ENCODE peak calls at places on chromosomes 2 and 18, in five cellular contexts. One of them, this sample, is unnamed.

GRCh38 chr18:65352183-65352582 is 398.6 kb upstream of the CDH7 start:
- DNase-seq in WERI-Rb-1: no peak
- DNase-seq in OCI-LY7: no peak
- DNase-seq in hepatocyte: no peak
- DNase-seq in body of pancreas: no peak
- DNase-seq in this sample: no peak

GRCh38 chr2:153477641-153478288 is 797 bp downstream of the RPRM start:
- DNase-seq in body of pancreas: peak; percentile 13
- DNase-seq in WERI-Rb-1: no peak
- DNase-seq in hepatocyte: peak; percentile 21
- DNase-seq in OCI-LY7: no peak
- DNase-seq in this sample: no peak

GRCh38 chr2:37615808-37616673 is 55.4 kb downstream of the CDC42EP3 start:
- DNase-seq in body of pancreas: peak; percentile 14
- DNase-seq in WERI-Rb-1: no peak
- DNase-seq in OCI-LY7: peak; percentile 26
- DNase-seq in hepatocyte: no peak
- DNase-seq in this sample: no peak

GRCh38 chr2:101874069-101874468 is 117.7 kb upstream of the IL1R2 start:
- DNase-seq in OCI-LY7: no peak
- DNase-seq in body of pancreas: no peak
- DNase-seq in hepatocyte: no peak
- DNase-seq in WERI-Rb-1: no peak
- DNase-seq in this sample: no peak

GRCh38 chr18:8987250-8987649 is 115.2 kb upstream of the NDUFV2 start:
- DNase-seq in hepatocyte: no peak
- DNase-seq in OCI-LY7: no peak
- DNase-seq in body of pancreas: peak; percentile 91
- DNase-seq in WERI-Rb-1: peak; percentile 84
- DNase-seq in this sample: no peak

GRCh38 chr2:200860092-200860795 is 4.2 kb downstream of the CLK1 start:
- DNase-seq in body of pancreas: peak; percentile 40
- DNase-seq in WERI-Rb-1: no peak
- DNase-seq in OCI-LY7: no peak
- DNase-seq in hepatocyte: no peak
- DNase-seq in this sample: no peak

GRCh38 chr2:234787114-234787513 is 164.7 kb upstream of the SH3BP4 start:
- DNase-seq in OCI-LY7: no peak
- DNase-seq in body of pancreas: no peak
- DNase-seq in hepatocyte: no peak
- DNase-seq in WERI-Rb-1: no peak
- DNase-seq in this sample: no peak

GRCh38 chr18:36312806-36313395 is 15.4 kb downstream of the FHOD3 start:
- DNase-seq in OCI-LY7: no peak
- DNase-seq in hepatocyte: no peak
- DNase-seq in WERI-Rb-1: no peak
- DNase-seq in body of pancreas: no peak
- DNase-seq in this sample: no peak

GRCh38 chr2:41698787-41699422 is 348.9 kb upstream of the PKDCC start:
- DNase-seq in hepatocyte: peak; percentile 59
- DNase-seq in body of pancreas: peak; percentile 41
- DNase-seq in OCI-LY7: peak; percentile 14
- DNase-seq in WERI-Rb-1: peak; percentile 76
- DNase-seq in this sample: no peak

GRCh38 chr18:11148655-11149440 is 521 bp downstream of the PIEZO2 start:
- DNase-seq in WERI-Rb-1: no peak
- DNase-seq in body of pancreas: no peak
- DNase-seq in hepatocyte: peak; percentile 37
- DNase-seq in OCI-LY7: no peak
- DNase-seq in this sample: no peak

GRCh38 chr2:78065366-78065765 is 543.2 kb upstream of the LRRTM4 start:
- DNase-seq in WERI-Rb-1: no peak
- DNase-seq in hepatocyte: no peak
- DNase-seq in body of pancreas: no peak
- DNase-seq in OCI-LY7: no peak
- DNase-seq in this sample: no peak

GRCh38 chr2:66189598-66189997 is 245.3 kb upstream of the MEIS1 start:
- DNase-seq in OCI-LY7: no peak
- DNase-seq in body of pancreas: no peak
- DNase-seq in WERI-Rb-1: no peak
- DNase-seq in hepatocyte: peak; percentile 13
- DNase-seq in this sample: no peak

GRCh38 chr2:218295029-218295428 is 2.7 kb upstream of the TMBIM1 start:
- DNase-seq in hepatocyte: peak; percentile 78
- DNase-seq in body of pancreas: peak; percentile 63
- DNase-seq in WERI-Rb-1: no peak
- DNase-seq in OCI-LY7: no peak
- DNase-seq in this sample: no peak

GRCh38 chr18:22183647-22184161 is 14.3 kb downstream of the GATA6 start:
- DNase-seq in hepatocyte: no peak
- DNase-seq in OCI-LY7: no peak
- DNase-seq in body of pancreas: no peak
- DNase-seq in WERI-Rb-1: no peak
- DNase-seq in this sample: no peak

GRCh38 chr2:26653207-26654060 is 12.3 kb upstream of the CIB4 start:
- DNase-seq in hepatocyte: no peak
- DNase-seq in OCI-LY7: no peak
- DNase-seq in WERI-Rb-1: peak; percentile 9
- DNase-seq in body of pancreas: no peak
- DNase-seq in this sample: no peak

GRCh38 chr2:197453914-197454398 is 604 bp downstream of the COQ10B start:
- DNase-seq in OCI-LY7: no peak
- DNase-seq in hepatocyte: no peak
- DNase-seq in WERI-Rb-1: no peak
- DNase-seq in body of pancreas: peak; percentile 74
- DNase-seq in this sample: peak; percentile 85

DNA sequence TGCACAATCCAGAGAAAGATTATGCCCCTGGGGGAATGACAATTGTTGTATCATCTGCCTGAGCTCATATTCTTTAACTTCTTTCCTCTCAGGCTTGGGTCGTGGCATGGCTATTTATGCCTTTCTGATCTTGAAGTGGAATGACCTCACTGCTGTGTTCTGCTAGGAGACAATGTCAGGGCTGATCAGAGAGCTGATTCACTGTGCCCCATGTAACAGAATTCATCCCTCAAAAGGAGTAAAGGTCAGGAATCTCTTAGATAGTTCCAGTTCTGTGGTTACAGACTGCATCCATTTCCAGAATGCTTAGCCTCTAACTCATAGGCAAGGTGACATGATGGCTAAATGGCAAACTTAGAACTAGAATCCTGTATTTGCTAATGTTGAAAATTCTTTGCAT is 511.7 kb upstream of the CNTNAP5 start:
- DNase-seq in WERI-Rb-1: no peak
- DNase-seq in hepatocyte: no peak
- DNase-seq in body of pancreas: no peak
- DNase-seq in OCI-LY7: no peak
- DNase-seq in this sample: no peak
- H3K9me3 ChIP-seq in WERI-Rb-1: no peaks in the 10 kb centered on the region
- H3K9me3 ChIP-seq in hepatocyte: no peaks in the 10 kb centered on the region
- H3K9me3 ChIP-seq in body of pancreas: no peaks in the 10 kb centered on the region
- H3K9me3 ChIP-seq in OCI-LY7: no peaks in the 10 kb centered on the region
- H3K9me3 ChIP-seq in this sample: no peaks in the 10 kb centered on the region

GRCh38 chr18:78875268-78875997 is 104.2 kb upstream of the SALL3 start:
- DNase-seq in body of pancreas: peak; percentile 57
- DNase-seq in hepatocyte: peak; percentile 40
- DNase-seq in OCI-LY7: peak; percentile 21
- DNase-seq in WERI-Rb-1: peak; percentile 68
- DNase-seq in this sample: no peak
- TF ChIP-seq CTCF in body of pancreas: peak; percentile 35
- TF ChIP-seq CTCF in hepatocyte: peak; percentile 51
- TF ChIP-seq CTCF in OCI-LY7: peak; percentile 70
- TF ChIP-seq CTCF in WERI-Rb-1: peak; percentile 86
- TF ChIP-seq CTCF in this sample: no peak

GRCh38 chr2:30500699-30501098 is 53.7 kb downstream of the LCLAT1 start:
- DNase-seq in OCI-LY7: no peak
- DNase-seq in hepatocyte: no peak
- DNase-seq in WERI-Rb-1: no peak
- DNase-seq in body of pancreas: no peak
- DNase-seq in this sample: no peak
- H3K9me3 ChIP-seq in OCI-LY7: peaks cover 53% of the 10 kb centered on the region
- H3K9me3 ChIP-seq in hepatocyte: no peaks in the 10 kb centered on the region
- H3K9me3 ChIP-seq in WERI-Rb-1: peaks cover 8% of the 10 kb centered on the region
- H3K9me3 ChIP-seq in body of pancreas: no peaks in the 10 kb centered on the region
- H3K9me3 ChIP-seq in this sample: peaks cover 14% of the 10 kb centered on the region

GRCh38 chr2:220057922-220058321 is 430.5 kb downstream of the SLC4A3 start:
- DNase-seq in body of pancreas: no peak
- DNase-seq in WERI-Rb-1: no peak
- DNase-seq in OCI-LY7: no peak
- DNase-seq in hepatocyte: no peak
- DNase-seq in this sample: no peak

GRCh38 chr2:220051716-220052115 is 424.3 kb downstream of the SLC4A3 start:
- DNase-seq in WERI-Rb-1: no peak
- DNase-seq in hepatocyte: no peak
- DNase-seq in OCI-LY7: no peak
- DNase-seq in body of pancreas: no peak
- DNase-seq in this sample: no peak

DNA sequence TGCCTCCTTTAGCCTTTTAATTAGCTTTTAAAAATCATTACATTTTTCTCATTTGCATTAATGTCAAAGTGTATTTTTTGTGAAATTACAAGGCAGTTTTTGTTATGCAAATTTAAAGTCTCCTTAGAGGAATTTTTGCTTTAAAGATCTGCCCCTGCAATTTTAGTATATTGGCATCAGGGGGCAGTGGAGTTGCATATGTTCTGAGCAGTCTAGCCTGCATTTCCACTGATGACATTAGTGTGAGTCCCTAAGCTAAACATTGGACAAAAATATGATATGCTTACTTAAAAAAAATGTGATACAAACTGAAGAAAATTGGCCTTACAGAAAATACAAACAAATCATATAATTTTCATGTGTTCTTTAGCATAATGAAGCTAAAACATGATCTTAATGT is 426.5 kb downstream of the SLC4A3 start:
- DNase-seq in body of pancreas: no peak
- DNase-seq in WERI-Rb-1: no peak
- DNase-seq in OCI-LY7: peak; percentile 3
- DNase-seq in hepatocyte: no peak
- DNase-seq in this sample: no peak
- TF ChIP-seq CTCF in body of pancreas: no peak
- TF ChIP-seq CTCF in WERI-Rb-1: no peak
- TF ChIP-seq CTCF in OCI-LY7: peak; percentile 61
- TF ChIP-seq CTCF in hepatocyte: no peak
- TF ChIP-seq CTCF in this sample: no peak

GRCh38 chr18:50659091-50660003 is 99.5 kb downstream of the MAPK4 start:
- DNase-seq in WERI-Rb-1: peak; percentile 77
- DNase-seq in OCI-LY7: no peak
- DNase-seq in hepatocyte: peak; percentile 74
- DNase-seq in body of pancreas: no peak
- DNase-seq in this sample: no peak

GRCh38 chr18:50658601-50659000 is 98.7 kb downstream of the MAPK4 start:
- DNase-seq in OCI-LY7: no peak
- DNase-seq in WERI-Rb-1: no peak
- DNase-seq in hepatocyte: no peak
- DNase-seq in body of pancreas: no peak
- DNase-seq in this sample: no peak

GRCh38 chr18:50662177-50662576 is 102.3 kb downstream of the MAPK4 start:
- DNase-seq in body of pancreas: peak; percentile 23
- DNase-seq in hepatocyte: peak; percentile 35
- DNase-seq in WERI-Rb-1: peak; percentile 61
- DNase-seq in OCI-LY7: peak; percentile 17
- DNase-seq in this sample: no peak

GRCh38 chr18:50662775-50663383 is 103.0 kb downstream of the MAPK4 start:
- DNase-seq in hepatocyte: no peak
- DNase-seq in OCI-LY7: no peak
- DNase-seq in WERI-Rb-1: peak; percentile 86
- DNase-seq in body of pancreas: no peak
- DNase-seq in this sample: no peak

GRCh38 chr18:50661013-50661412 is 101.1 kb downstream of the MAPK4 start:
- DNase-seq in OCI-LY7: no peak
- DNase-seq in hepatocyte: no peak
- DNase-seq in body of pancreas: no peak
- DNase-seq in WERI-Rb-1: no peak
- DNase-seq in this sample: no peak
- H3K9me3 ChIP-seq in OCI-LY7: no peaks in the 10 kb centered on the region
- H3K9me3 ChIP-seq in hepatocyte: no peaks in the 10 kb centered on the region
- H3K9me3 ChIP-seq in body of pancreas: peaks cover 8% of the 10 kb centered on the region
- H3K9me3 ChIP-seq in WERI-Rb-1: peaks cover 6% of the 10 kb centered on the region
- H3K9me3 ChIP-seq in this sample: peaks cover 6% of the 10 kb centered on the region

GRCh38 chr2:105896765-105897163 is 152.1 kb downstream of the NCK2 start:
- DNase-seq in WERI-Rb-1: peak; percentile 49
- DNase-seq in hepatocyte: no peak
- DNase-seq in body of pancreas: no peak
- DNase-seq in OCI-LY7: no peak
- DNase-seq in this sample: no peak
- TF ChIP-seq CTCF in WERI-Rb-1: peak; percentile 68
- TF ChIP-seq CTCF in hepatocyte: no peak
- TF ChIP-seq CTCF in body of pancreas: no peak
- TF ChIP-seq CTCF in OCI-LY7: peak; percentile 26
- TF ChIP-seq CTCF in this sample: no peak